ENCODE peak calls at places on chromosomes 3 and 15, in four cellular contexts. P, S, A and G are unnamed samples.
A peak's percentile ranks its signal among the peaks of the same experiment; 100 is the strongest.

GRCh38 chr3:190094201-190094718 is 26.4 kb downstream of the P3H2 start:
- DNase-seq in P (peak; percentile 84), S (no peak), A (no peak), G (no peak)

GRCh38 chr15:80527961-80528360 is 123.8 kb downstream of the ARNT2 start:
- DNase-seq in P (no peak), S (no peak), A (no peak), G (no peak)

GRCh38 chr15:25775317-25775912 is 87.7 kb downstream of the ATP10A start:
- DNase-seq in P (peak; percentile 74), S (no peak), A (no peak), G (no peak)

GRCh38 chr15:75921732-75922703 is 18.3 kb downstream of the FBXO22 start:
- DNase-seq in P (peak; percentile 81), S (no peak), A (no peak), G (peak; percentile 97)

GRCh38 chr3:141955163-141955562 is 78.7 kb downstream of the ATP1B3 start:
- DNase-seq in P (no peak), S (no peak), A (no peak), G (no peak)

GRCh38 chr3:148707596-148708386 is 10.1 kb downstream of the AGTR1 start:
- DNase-seq in P (no peak), S (no peak), A (no peak), G (peak; percentile 36)

GRCh38 chr3:33277193-33277882 is at the start of gene FBXL2:
- DNase-seq in P (peak; percentile 69), S (no peak), A (peak; percentile 55), G (peak; percentile 61)

GRCh38 chr3:155704041-155704440 is 40.8 kb downstream of the PLCH1 start:
- DNase-seq in P (no peak), S (no peak), A (no peak), G (no peak)

GRCh38 chr15:77060560-77060959 is 10.3 kb downstream of the TSPAN3 start:
- DNase-seq in P (peak; percentile 61), S (no peak), A (no peak), G (peak; percentile 13)

GRCh38 chr3:172279191-172279640 is 169.0 kb downstream of the GHSR start:
- DNase-seq in P (no peak), S (no peak), A (no peak), G (no peak)

GRCh38 chr15:99474041-99474906 is 91.5 kb upstream of the MEF2A start:
- DNase-seq in P (no peak), S (no peak), A (no peak), G (no peak)

GRCh38 chr3:76826915-76827314 is 213.0 kb upstream of the ROBO2 start:
- DNase-seq in P (no peak), S (no peak), A (no peak), G (no peak)

GRCh38 chr15:66621491-66622467 is 56.0 kb upstream of the LCTL start:
- DNase-seq in P (no peak), S (no peak), A (no peak), G (peak; percentile 62)

GRCh38 chr3:30875505-30875904 is 19.0 kb downstream of the GADL1 start:
- DNase-seq in P (no peak), S (no peak), A (no peak), G (no peak)

GRCh38 chr15:101810905-101811304 is 1.1 kb upstream of the OR4F15 start:
- DNase-seq in P (no peak), S (no peak), A (no peak), G (no peak)

GRCh38 chr3:142888484-142889262 is at the start of gene PCOLCE2:
- DNase-seq in P (no peak), S (peak; percentile 4), A (peak; percentile 59), G (no peak)

GRCh38 chr15:82100116-82100795 is 54.4 kb upstream of the MEX3B start:
- DNase-seq in P (peak; percentile 90), S (no peak), A (no peak), G (no peak)

GRCh38 chr15:33448961-33449611 is 138.3 kb downstream of the RYR3 start:
- DNase-seq in P (no peak), S (no peak), A (no peak), G (no peak)

GRCh38 chr3:88151358-88151757 is 1.6 kb downstream of the C3orf38 start:
- DNase-seq in P (no peak), S (no peak), A (no peak), G (no peak)

GRCh38 chr3:11778248-11778647 is 68.4 kb downstream of the TAMM41 start:
- DNase-seq in P (no peak), S (no peak), A (no peak), G (no peak)